ENCODE peak calls at places on chromosomes 2 and 18, in six cellular contexts. R is activated T-cell treated with anti-CD3 and anti-CD28 coated beads, Interleukin-2, amount 50 U/mL, for 4 hours; W is substantia nigra; J is CD4-positive, alpha-beta memory T cell; Y is HCEC 1CT; F is T-helper 2 cell. A is an unnamed sample.

GRCh38 chr2:222973237-222973636 is 78.8 kb upstream of the KCNE4 start:
- DNase-seq in R (no peak), F (no peak), Y (no peak), W (no peak), J (no peak), A (no peak)

GRCh38 chr2:99662761-99663341 is 173.0 kb upstream of the REV1 start:
- DNase-seq in J (no peak), Y (no peak), R (no peak), F (no peak), W (no peak), A (no peak)

GRCh38 chr2:170262806-170263205 is 84.9 kb downstream of the MYO3B start:
- DNase-seq in F (no peak), Y (no peak), R (no peak), J (no peak), W (no peak), A (no peak)

GRCh38 chr2:238236571-238236970 is 3.3 kb downstream of the HES6 start:
- DNase-seq in Y (no peak), W (no peak), F (no peak), J (no peak), R (no peak), A (no peak)

GRCh38 chr18:75170916-75171315 is 38.0 kb downstream of the PTGR3 start:
- DNase-seq in W (no peak), Y (no peak), F (no peak), J (no peak), R (no peak), A (no peak)

GRCh38 chr2:70431948-70432347 is 121.7 kb downstream of the TGFA start:
- DNase-seq in R (no peak), J (no peak), Y (no peak), F (no peak), W (no peak), A (no peak)

GRCh38 chr18:27903906-27904305 is 273.0 kb downstream of the CDH2 start:
- DNase-seq in R (no peak), F (no peak), W (no peak), J (no peak), Y (no peak), A (no peak)

GRCh38 chr2:208254118-208254870 is 577 bp downstream of the IDH1 start:
- DNase-seq in W (peak), R (peak), F (peak), Y (peak), J (peak), A (peak)

GRCh38 chr2:18178736-18179349 is 300.4 kb downstream of the KCNS3 start:
- DNase-seq in R (no peak), Y (peak), F (no peak), W (no peak), J (peak), A (peak)

GRCh38 chr2:53829252-53829651 is 30.5 kb downstream of the GPR75 start:
- DNase-seq in Y (no peak), J (no peak), F (no peak), W (no peak), R (no peak), A (no peak)

GRCh38 chr2:28390857-28391563 is 1.6 kb upstream of the FOSL2 start:
- DNase-seq in Y (peak), R (no peak), F (no peak), J (no peak), W (peak), A (peak)

GRCh38 chr2:80073134-80073561 is 231.4 kb downstream of the LRRTM1 start:
- DNase-seq in J (no peak), W (no peak), R (no peak), F (no peak), Y (peak), A (peak)

GRCh38 chr18:50128506-50129271 is 66.3 kb downstream of the MYO5B start:
- DNase-seq in J (no peak), Y (no peak), F (no peak), W (no peak), R (no peak), A (no peak)